ENCODE peak calls at places on chromosomes 11 and 22, in five cellular contexts. T is AG04450; I is activated effector memory CD4-positive, alpha-beta T cell treated with anti-CD3 and anti-CD28 coated beads, Interleukin-2, amount 50 U/mL, for 16 hours; R is GM04504; S is choroid plexus epithelial cell. E is an unnamed sample.
A peak's percentile ranks its signal among the peaks of the same experiment; 100 is the strongest.

GRCh38 chr11:59283825-59284772 is 71.4 kb upstream of the MPEG1 start:
- DNase-seq in S (peak; percentile 72), I (peak; percentile 78), R (peak; percentile 17), T (peak; percentile 34), E (peak; percentile 38)

GRCh38 chr11:117979481-117980211 is 6.5 kb upstream of the IL10RA start:
- DNase-seq in S (no peak), I (no peak), R (no peak), T (no peak), E (no peak)

GRCh38 chr11:7596975-7597391 is 76.3 kb downstream of the CYB5R2 start:
- DNase-seq in R (no peak), T (no peak), I (no peak), S (no peak), E (no peak)

GRCh38 chr22:48340727-48341709 is 1486.7 kb downstream of the BRD1 start:
- DNase-seq in S (no peak), I (peak; percentile 17), T (no peak), R (no peak), E (no peak)

GRCh38 chr11:72140661-72141060 is 5.1 kb downstream of the FOLR3 start:
- DNase-seq in R (no peak), T (no peak), S (no peak), I (no peak), E (no peak)

GRCh38 chr11:46675288-46675851 is 25.0 kb downstream of the ARHGAP1 start:
- DNase-seq in T (no peak), S (peak; percentile 64), I (no peak), R (peak; percentile 67), E (peak; percentile 76)

GRCh38 chr11:10640308-10640707 is 53.2 kb downstream of the IRAG1 start:
- DNase-seq in R (no peak), I (no peak), S (no peak), T (no peak), E (no peak)

GRCh38 chr11:93216511-93217121 is 18.8 kb upstream of the SLC36A4 start:
- DNase-seq in I (no peak), T (no peak), R (no peak), S (no peak), E (no peak)

GRCh38 chr22:19629720-19630419 is 84.4 kb upstream of the SEPTIN5 start:
- DNase-seq in R (peak; percentile 37), I (peak; percentile 93), S (peak; percentile 88), T (peak; percentile 43), E (peak; percentile 71)

GRCh38 chr22:45503816-45504702 is 1.4 kb downstream of the FBLN1 start:
- DNase-seq in S (peak; percentile 80), I (no peak), T (no peak), R (no peak), E (no peak)

GRCh38 chr22:50084570-50084969 is 656 bp downstream of the MLC1 start:
- DNase-seq in I (no peak), T (no peak), S (no peak), R (no peak), E (no peak)

GRCh38 chr11:74330065-74330858 is 18.8 kb upstream of the P4HA3 start:
- DNase-seq in S (peak; percentile 73), T (no peak), I (no peak), R (no peak), E (no peak)